ENCODE peak calls at places on chromosomes 4 and X, in ten cellular contexts. N, R, P, X, W, O, S, M, Y and I are unnamed samples.

GRCh38 chr4:78775278-78776030 is 696 bp upstream of the BMP2K start:
- DNase-seq in N (peak), R (peak), P (peak), X (peak), W (peak), O (peak), S (peak), M (peak), Y (peak), I (peak)

GRCh38 chr4:3391422-3391821 is 50.3 kb upstream of the HGFAC start:
- DNase-seq in N (no peak), R (no peak), P (no peak), X (no peak), W (no peak), O (peak), S (no peak), M (no peak), Y (no peak), I (no peak)

GRCh38 chr4:6999172-7000086 is 43.7 kb upstream of the TADA2B start:
- DNase-seq in N (no peak), R (no peak), P (no peak), X (peak), W (no peak), O (no peak), S (peak), M (no peak), Y (no peak), I (peak)

GRCh38 chr4:74033721-74034120 is 4.8 kb downstream of the CXCL3 start:
- DNase-seq in N (no peak), R (peak), P (no peak), X (no peak), W (no peak), O (no peak), S (peak), M (no peak), Y (no peak), I (no peak)

GRCh38 chrX:153884136-153885076 is 1.6 kb downstream of the L1CAM start:
- DNase-seq in N (no peak), R (no peak), P (no peak), X (no peak), W (no peak), O (no peak), S (peak), M (no peak), Y (no peak), I (no peak)

GRCh38 chr4:42048394-42048793 is 58.1 kb downstream of the SLC30A9 start:
- DNase-seq in N (peak), R (peak), P (peak), X (no peak), W (no peak), O (no peak), S (peak), M (no peak), Y (no peak), I (no peak)

GRCh38 chr4:13918110-13918509 is 290.6 kb upstream of the BOD1L1 start:
- DNase-seq in N (peak), R (peak), P (peak), X (no peak), W (no peak), O (no peak), S (peak), M (no peak), Y (no peak), I (peak)

GRCh38 chrX:49915352-49916222 is 6.8 kb upstream of the CLCN5 start:
- DNase-seq in N (peak), R (peak), P (peak), X (no peak), W (no peak), O (no peak), S (peak), M (peak), Y (peak), I (peak)

GRCh38 chr4:135508006-135508714 is 1306.6 kb upstream of the PABPC4L start:
- DNase-seq in N (no peak), R (peak), P (peak), X (no peak), W (no peak), O (no peak), S (peak), M (no peak), Y (no peak), I (no peak)

GRCh38 chr4:7067147-7067522 is 729 bp downstream of the GRPEL1 start:
- DNase-seq in N (no peak), R (peak), P (no peak), X (no peak), W (no peak), O (no peak), S (no peak), M (no peak), Y (no peak), I (peak)

GRCh38 chrX:88244066-88244465 is 503.0 kb upstream of the CPXCR1 start:
- DNase-seq in N (no peak), R (no peak), P (no peak), X (no peak), W (no peak), O (no peak), S (no peak), M (no peak), Y (no peak), I (no peak)

GRCh38 chr4:84573738-84574720 is 8.9 kb upstream of the CDS1 start:
- DNase-seq in N (no peak), R (no peak), P (no peak), X (no peak), W (no peak), O (no peak), S (peak), M (no peak), Y (no peak), I (no peak)

GRCh38 chrX:136162827-136163427 is 15.6 kb downstream of the FHL1 start:
- DNase-seq in N (peak), R (peak), P (peak), X (peak), W (no peak), O (no peak), S (peak), M (peak), Y (peak), I (no peak)

GRCh38 chr4:72312032-72312650 is 256.9 kb downstream of the ADAMTS3 start:
- DNase-seq in N (peak), R (peak), P (peak), X (no peak), W (peak), O (peak), S (peak), M (no peak), Y (no peak), I (peak)

GRCh38 chr4:114659386-114660008 is 60.9 kb downstream of the UGT8 start:
- DNase-seq in N (peak), R (peak), P (peak), X (no peak), W (peak), O (no peak), S (peak), M (no peak), Y (peak), I (peak)